ENCODE peak calls at places on chromosomes 16 and 17, in ten cellular contexts. One of them, this sample, is unnamed.

GRCh38 chr17:78325076-78325712 is 34.7 kb downstream of the SOCS3 start:
- DNase-seq in pancreas: no peak
- DNase-seq in CD4-positive, CD25-positive, alpha-beta regulatory T cell: no peak
- DNase-seq in MCF 10A: peak
- DNase-seq in frontal cortex: no peak
- DNase-seq in GM23338: no peak
- DNase-seq in AG10803: peak
- DNase-seq in NCI-H1048: no peak
- DNase-seq in A549: no peak
- DNase-seq in stimulated activated CD4-positive, alpha-beta T cell treated with anti-CD3 and anti-CD28 coated beads, TNF-alpha, amount 100 ng/mL, for 4 hours: no peak
- DNase-seq in this sample: no peak

GRCh38 chr17:79777166-79777843 is 643 bp upstream of the CBX2 start:
- DNase-seq in pancreas: peak
- DNase-seq in CD4-positive, CD25-positive, alpha-beta regulatory T cell: no peak
- DNase-seq in MCF 10A: peak
- DNase-seq in frontal cortex: no peak
- DNase-seq in GM23338: peak
- DNase-seq in AG10803: peak
- DNase-seq in NCI-H1048: no peak
- DNase-seq in A549: peak
- DNase-seq in stimulated activated CD4-positive, alpha-beta T cell treated with anti-CD3 and anti-CD28 coated beads, TNF-alpha, amount 100 ng/mL, for 4 hours: no peak
- DNase-seq in this sample: no peak

GRCh38 chr17:75778861-75779249 is 5.8 kb upstream of the UNK start:
- DNase-seq in pancreas: no peak
- DNase-seq in CD4-positive, CD25-positive, alpha-beta regulatory T cell: peak
- DNase-seq in MCF 10A: no peak
- DNase-seq in frontal cortex: no peak
- DNase-seq in GM23338: peak
- DNase-seq in AG10803: no peak
- DNase-seq in NCI-H1048: no peak
- DNase-seq in A549: peak
- DNase-seq in stimulated activated CD4-positive, alpha-beta T cell treated with anti-CD3 and anti-CD28 coated beads, TNF-alpha, amount 100 ng/mL, for 4 hours: no peak
- DNase-seq in this sample: no peak

GRCh38 chr17:47856830-47857229 is 5.9 kb upstream of the SP6 start:
- DNase-seq in pancreas: no peak
- DNase-seq in CD4-positive, CD25-positive, alpha-beta regulatory T cell: no peak
- DNase-seq in MCF 10A: no peak
- DNase-seq in frontal cortex: no peak
- DNase-seq in GM23338: no peak
- DNase-seq in AG10803: no peak
- DNase-seq in NCI-H1048: no peak
- DNase-seq in A549: no peak
- DNase-seq in stimulated activated CD4-positive, alpha-beta T cell treated with anti-CD3 and anti-CD28 coated beads, TNF-alpha, amount 100 ng/mL, for 4 hours: no peak
- DNase-seq in this sample: no peak

GRCh38 chr17:45867702-45868101 is 23.0 kb downstream of the SPPL2C start:
- DNase-seq in pancreas: no peak
- DNase-seq in CD4-positive, CD25-positive, alpha-beta regulatory T cell: no peak
- DNase-seq in MCF 10A: peak
- DNase-seq in frontal cortex: no peak
- DNase-seq in GM23338: peak
- DNase-seq in AG10803: no peak
- DNase-seq in NCI-H1048: no peak
- DNase-seq in A549: no peak
- DNase-seq in stimulated activated CD4-positive, alpha-beta T cell treated with anti-CD3 and anti-CD28 coated beads, TNF-alpha, amount 100 ng/mL, for 4 hours: no peak
- DNase-seq in this sample: no peak

GRCh38 chr17:9274119-9274445 is 252.8 kb downstream of the NTN1 start:
- DNase-seq in pancreas: no peak
- DNase-seq in CD4-positive, CD25-positive, alpha-beta regulatory T cell: no peak
- DNase-seq in MCF 10A: no peak
- DNase-seq in frontal cortex: no peak
- DNase-seq in GM23338: no peak
- DNase-seq in AG10803: no peak
- DNase-seq in NCI-H1048: no peak
- DNase-seq in A549: no peak
- DNase-seq in stimulated activated CD4-positive, alpha-beta T cell treated with anti-CD3 and anti-CD28 coated beads, TNF-alpha, amount 100 ng/mL, for 4 hours: no peak
- DNase-seq in this sample: no peak

GRCh38 chr16:87318158-87318644 is 1.0 kb upstream of the C16orf95 start:
- DNase-seq in pancreas: no peak
- DNase-seq in CD4-positive, CD25-positive, alpha-beta regulatory T cell: no peak
- DNase-seq in MCF 10A: no peak
- DNase-seq in frontal cortex: no peak
- DNase-seq in GM23338: no peak
- DNase-seq in AG10803: no peak
- DNase-seq in NCI-H1048: no peak
- DNase-seq in A549: no peak
- DNase-seq in stimulated activated CD4-positive, alpha-beta T cell treated with anti-CD3 and anti-CD28 coated beads, TNF-alpha, amount 100 ng/mL, for 4 hours: no peak
- DNase-seq in this sample: no peak

GRCh38 chr17:62739666-62740065 is 68.4 kb downstream of the MARCHF10 start:
- DNase-seq in pancreas: no peak
- DNase-seq in CD4-positive, CD25-positive, alpha-beta regulatory T cell: no peak
- DNase-seq in MCF 10A: no peak
- DNase-seq in frontal cortex: no peak
- DNase-seq in GM23338: no peak
- DNase-seq in AG10803: peak
- DNase-seq in NCI-H1048: no peak
- DNase-seq in A549: no peak
- DNase-seq in stimulated activated CD4-positive, alpha-beta T cell treated with anti-CD3 and anti-CD28 coated beads, TNF-alpha, amount 100 ng/mL, for 4 hours: no peak
- DNase-seq in this sample: no peak

GRCh38 chr17:45577571-45578279 is 87.2 kb upstream of the PLEKHM1 start:
- DNase-seq in pancreas: no peak
- DNase-seq in CD4-positive, CD25-positive, alpha-beta regulatory T cell: no peak
- DNase-seq in MCF 10A: no peak
- DNase-seq in frontal cortex: no peak
- DNase-seq in GM23338: peak
- DNase-seq in AG10803: no peak
- DNase-seq in NCI-H1048: no peak
- DNase-seq in A549: no peak
- DNase-seq in stimulated activated CD4-positive, alpha-beta T cell treated with anti-CD3 and anti-CD28 coated beads, TNF-alpha, amount 100 ng/mL, for 4 hours: no peak
- DNase-seq in this sample: no peak

GRCh38 chr16:86519649-86520316 is 9.5 kb downstream of the FOXF1 start:
- DNase-seq in pancreas: peak
- DNase-seq in CD4-positive, CD25-positive, alpha-beta regulatory T cell: peak
- DNase-seq in MCF 10A: peak
- DNase-seq in frontal cortex: peak
- DNase-seq in GM23338: peak
- DNase-seq in AG10803: peak
- DNase-seq in NCI-H1048: no peak
- DNase-seq in A549: peak
- DNase-seq in stimulated activated CD4-positive, alpha-beta T cell treated with anti-CD3 and anti-CD28 coated beads, TNF-alpha, amount 100 ng/mL, for 4 hours: no peak
- DNase-seq in this sample: peak

GRCh38 chr16:3065069-3065741 is at the start of gene IL32:
- DNase-seq in pancreas: peak
- DNase-seq in CD4-positive, CD25-positive, alpha-beta regulatory T cell: peak
- DNase-seq in MCF 10A: peak
- DNase-seq in frontal cortex: no peak
- DNase-seq in GM23338: no peak
- DNase-seq in AG10803: peak
- DNase-seq in NCI-H1048: no peak
- DNase-seq in A549: peak
- DNase-seq in stimulated activated CD4-positive, alpha-beta T cell treated with anti-CD3 and anti-CD28 coated beads, TNF-alpha, amount 100 ng/mL, for 4 hours: no peak
- DNase-seq in this sample: no peak

GRCh38 chr17:37642706-37643105 is 540 bp downstream of the DDX52 start:
- DNase-seq in pancreas: no peak
- DNase-seq in CD4-positive, CD25-positive, alpha-beta regulatory T cell: peak
- DNase-seq in MCF 10A: peak
- DNase-seq in frontal cortex: no peak
- DNase-seq in GM23338: no peak
- DNase-seq in AG10803: peak
- DNase-seq in NCI-H1048: no peak
- DNase-seq in A549: peak
- DNase-seq in stimulated activated CD4-positive, alpha-beta T cell treated with anti-CD3 and anti-CD28 coated beads, TNF-alpha, amount 100 ng/mL, for 4 hours: no peak
- DNase-seq in this sample: no peak

GRCh38 chr17:15453246-15453645 is 14.2 kb downstream of the CDRT4 start:
- DNase-seq in pancreas: no peak
- DNase-seq in CD4-positive, CD25-positive, alpha-beta regulatory T cell: no peak
- DNase-seq in MCF 10A: no peak
- DNase-seq in frontal cortex: no peak
- DNase-seq in GM23338: no peak
- DNase-seq in AG10803: peak
- DNase-seq in NCI-H1048: no peak
- DNase-seq in A549: no peak
- DNase-seq in stimulated activated CD4-positive, alpha-beta T cell treated with anti-CD3 and anti-CD28 coated beads, TNF-alpha, amount 100 ng/mL, for 4 hours: no peak
- DNase-seq in this sample: no peak

GRCh38 chr17:48578616-48579560 is 738 bp upstream of the HOXB4 start:
- DNase-seq in pancreas: no peak
- DNase-seq in CD4-positive, CD25-positive, alpha-beta regulatory T cell: no peak
- DNase-seq in MCF 10A: no peak
- DNase-seq in frontal cortex: no peak
- DNase-seq in GM23338: no peak
- DNase-seq in AG10803: no peak
- DNase-seq in NCI-H1048: no peak
- DNase-seq in A549: no peak
- DNase-seq in stimulated activated CD4-positive, alpha-beta T cell treated with anti-CD3 and anti-CD28 coated beads, TNF-alpha, amount 100 ng/mL, for 4 hours: no peak
- DNase-seq in this sample: no peak

GRCh38 chr17:72097144-72097543 is 23.7 kb upstream of the SOX9 start:
- DNase-seq in pancreas: no peak
- DNase-seq in CD4-positive, CD25-positive, alpha-beta regulatory T cell: no peak
- DNase-seq in MCF 10A: peak
- DNase-seq in frontal cortex: no peak
- DNase-seq in GM23338: no peak
- DNase-seq in AG10803: no peak
- DNase-seq in NCI-H1048: no peak
- DNase-seq in A549: no peak
- DNase-seq in stimulated activated CD4-positive, alpha-beta T cell treated with anti-CD3 and anti-CD28 coated beads, TNF-alpha, amount 100 ng/mL, for 4 hours: no peak
- DNase-seq in this sample: no peak

GRCh38 chr17:73489991-73490390 is 154.3 kb downstream of the SDK2 start:
- DNase-seq in pancreas: no peak
- DNase-seq in CD4-positive, CD25-positive, alpha-beta regulatory T cell: no peak
- DNase-seq in MCF 10A: no peak
- DNase-seq in frontal cortex: no peak
- DNase-seq in GM23338: no peak
- DNase-seq in AG10803: no peak
- DNase-seq in NCI-H1048: no peak
- DNase-seq in A549: no peak
- DNase-seq in stimulated activated CD4-positive, alpha-beta T cell treated with anti-CD3 and anti-CD28 coated beads, TNF-alpha, amount 100 ng/mL, for 4 hours: no peak
- DNase-seq in this sample: no peak

GRCh38 chr16:65122974-65123845 is 1.3 kb upstream of the CDH11 start:
- DNase-seq in pancreas: peak
- DNase-seq in CD4-positive, CD25-positive, alpha-beta regulatory T cell: no peak
- DNase-seq in MCF 10A: no peak
- DNase-seq in frontal cortex: peak
- DNase-seq in GM23338: peak
- DNase-seq in AG10803: peak
- DNase-seq in NCI-H1048: no peak
- DNase-seq in A549: no peak
- DNase-seq in stimulated activated CD4-positive, alpha-beta T cell treated with anti-CD3 and anti-CD28 coated beads, TNF-alpha, amount 100 ng/mL, for 4 hours: no peak
- DNase-seq in this sample: no peak

GRCh38 chr16:58409316-58409973 is 17.2 kb downstream of the GINS3 start:
- DNase-seq in pancreas: no peak
- DNase-seq in CD4-positive, CD25-positive, alpha-beta regulatory T cell: no peak
- DNase-seq in MCF 10A: peak
- DNase-seq in frontal cortex: no peak
- DNase-seq in GM23338: no peak
- DNase-seq in AG10803: peak
- DNase-seq in NCI-H1048: no peak
- DNase-seq in A549: peak
- DNase-seq in stimulated activated CD4-positive, alpha-beta T cell treated with anti-CD3 and anti-CD28 coated beads, TNF-alpha, amount 100 ng/mL, for 4 hours: no peak
- DNase-seq in this sample: no peak

GRCh38 chr16:69319826-69320730 is 8.9 kb downstream of the VPS4A start:
- DNase-seq in pancreas: no peak
- DNase-seq in CD4-positive, CD25-positive, alpha-beta regulatory T cell: no peak
- DNase-seq in MCF 10A: no peak
- DNase-seq in frontal cortex: no peak
- DNase-seq in GM23338: no peak
- DNase-seq in AG10803: no peak
- DNase-seq in NCI-H1048: no peak
- DNase-seq in A549: no peak
- DNase-seq in stimulated activated CD4-positive, alpha-beta T cell treated with anti-CD3 and anti-CD28 coated beads, TNF-alpha, amount 100 ng/mL, for 4 hours: no peak
- DNase-seq in this sample: no peak

GRCh38 chr17:2042355-2042929 is 620 bp downstream of the OVCA2 start:
- DNase-seq in pancreas: no peak
- DNase-seq in CD4-positive, CD25-positive, alpha-beta regulatory T cell: no peak
- DNase-seq in MCF 10A: no peak
- DNase-seq in frontal cortex: no peak
- DNase-seq in GM23338: peak
- DNase-seq in AG10803: no peak
- DNase-seq in NCI-H1048: no peak
- DNase-seq in A549: peak
- DNase-seq in stimulated activated CD4-positive, alpha-beta T cell treated with anti-CD3 and anti-CD28 coated beads, TNF-alpha, amount 100 ng/mL, for 4 hours: no peak
- DNase-seq in this sample: no peak

GRCh38 chr17:50708050-50709000 is 611 bp upstream of the ANKRD40 start:
- DNase-seq in pancreas: no peak
- DNase-seq in CD4-positive, CD25-positive, alpha-beta regulatory T cell: no peak
- DNase-seq in MCF 10A: no peak
- DNase-seq in frontal cortex: no peak
- DNase-seq in GM23338: no peak
- DNase-seq in AG10803: peak
- DNase-seq in NCI-H1048: no peak
- DNase-seq in A549: peak
- DNase-seq in stimulated activated CD4-positive, alpha-beta T cell treated with anti-CD3 and anti-CD28 coated beads, TNF-alpha, amount 100 ng/mL, for 4 hours: no peak
- DNase-seq in this sample: peak

GRCh38 chr16:27642753-27643152 is 92.8 kb downstream of the KATNIP start:
- DNase-seq in pancreas: no peak
- DNase-seq in CD4-positive, CD25-positive, alpha-beta regulatory T cell: no peak
- DNase-seq in MCF 10A: peak
- DNase-seq in frontal cortex: no peak
- DNase-seq in GM23338: peak
- DNase-seq in AG10803: peak
- DNase-seq in NCI-H1048: no peak
- DNase-seq in A549: peak
- DNase-seq in stimulated activated CD4-positive, alpha-beta T cell treated with anti-CD3 and anti-CD28 coated beads, TNF-alpha, amount 100 ng/mL, for 4 hours: no peak
- DNase-seq in this sample: no peak

GRCh38 chr17:58329808-58330543 is 1.4 kb upstream of the TSPOAP1 start:
- DNase-seq in pancreas: no peak
- DNase-seq in CD4-positive, CD25-positive, alpha-beta regulatory T cell: peak
- DNase-seq in MCF 10A: no peak
- DNase-seq in frontal cortex: no peak
- DNase-seq in GM23338: no peak
- DNase-seq in AG10803: no peak
- DNase-seq in NCI-H1048: no peak
- DNase-seq in A549: no peak
- DNase-seq in stimulated activated CD4-positive, alpha-beta T cell treated with anti-CD3 and anti-CD28 coated beads, TNF-alpha, amount 100 ng/mL, for 4 hours: no peak
- DNase-seq in this sample: peak

This sample was measured in GF-D8.